ENCODE peak calls at places on chromosomes 7 and 10, in nine cellular contexts. E is IMR-90, U is AG09309, N is neural progenitor cell, M is right lobe of liver, X is Peyer's patch, Q is sigmoid colon, H is cardiac muscle cell, K is keratinocyte. S is an unnamed sample.

GRCh38 chr7:53397911-53398310 is 362.5 kb downstream of the POM121L12 start:
- DNase-seq in N (no peak), Q (no peak), M (no peak), E (no peak), K (no peak), U (no peak), X (no peak), H (no peak), S (no peak)

GRCh38 chr7:108372601-108373000 is 83.6 kb downstream of the NRCAM start:
- DNase-seq in U (no peak), M (no peak), Q (no peak), E (no peak), X (no peak), H (no peak), N (no peak), K (no peak), S (no peak)

GRCh38 chr10:116134316-116134715 is 138.7 kb downstream of the GFRA1 start:
- DNase-seq in X (no peak), Q (no peak), M (no peak), K (no peak), H (no peak), E (no peak), U (no peak), N (no peak), S (no peak)

GRCh38 chr7:133570321-133570720 is 317.4 kb downstream of the EXOC4 start:
- DNase-seq in N (no peak), K (no peak), X (no peak), Q (no peak), E (peak), U (no peak), M (no peak), H (no peak), S (peak)

GRCh38 chr10:52383088-52383487 is 69.0 kb downstream of the DKK1 start:
- DNase-seq in U (no peak), M (no peak), E (no peak), N (no peak), H (no peak), X (no peak), K (no peak), Q (no peak), S (no peak)

GRCh38 chr10:102780246-102780645 is 36.5 kb downstream of the WBP1L start:
- DNase-seq in X (no peak), M (no peak), N (no peak), H (no peak), E (peak), K (no peak), U (no peak), Q (no peak), S (peak)

GRCh38 chr7:37247881-37248280 is 200.8 kb downstream of the ELMO1 start:
- DNase-seq in H (peak), Q (no peak), K (no peak), E (peak), M (no peak), U (no peak), N (peak), X (no peak), S (no peak)

GRCh38 chr7:17408245-17408903 is 109.9 kb downstream of the AHR start:
- DNase-seq in M (peak), Q (peak), H (no peak), K (peak), U (peak), N (no peak), E (peak), X (no peak), S (peak)

GRCh38 chr10:93272884-93273675 is 199.4 kb downstream of the CYP26A1 start:
- DNase-seq in H (no peak), Q (no peak), X (no peak), M (no peak), N (peak), U (no peak), E (no peak), K (no peak), S (no peak)

GRCh38 chr7:45638916-45639315 is 64.7 kb downstream of the ADCY1 start:
- DNase-seq in Q (no peak), H (no peak), U (no peak), E (no peak), N (no peak), M (no peak), K (no peak), X (no peak), S (no peak)

GRCh38 chr10:79246209-79246581 is 101.1 kb upstream of the PPIF start:
- DNase-seq in E (no peak), K (no peak), H (no peak), U (no peak), N (no peak), M (peak), Q (peak), X (no peak), S (no peak)

DNA sequence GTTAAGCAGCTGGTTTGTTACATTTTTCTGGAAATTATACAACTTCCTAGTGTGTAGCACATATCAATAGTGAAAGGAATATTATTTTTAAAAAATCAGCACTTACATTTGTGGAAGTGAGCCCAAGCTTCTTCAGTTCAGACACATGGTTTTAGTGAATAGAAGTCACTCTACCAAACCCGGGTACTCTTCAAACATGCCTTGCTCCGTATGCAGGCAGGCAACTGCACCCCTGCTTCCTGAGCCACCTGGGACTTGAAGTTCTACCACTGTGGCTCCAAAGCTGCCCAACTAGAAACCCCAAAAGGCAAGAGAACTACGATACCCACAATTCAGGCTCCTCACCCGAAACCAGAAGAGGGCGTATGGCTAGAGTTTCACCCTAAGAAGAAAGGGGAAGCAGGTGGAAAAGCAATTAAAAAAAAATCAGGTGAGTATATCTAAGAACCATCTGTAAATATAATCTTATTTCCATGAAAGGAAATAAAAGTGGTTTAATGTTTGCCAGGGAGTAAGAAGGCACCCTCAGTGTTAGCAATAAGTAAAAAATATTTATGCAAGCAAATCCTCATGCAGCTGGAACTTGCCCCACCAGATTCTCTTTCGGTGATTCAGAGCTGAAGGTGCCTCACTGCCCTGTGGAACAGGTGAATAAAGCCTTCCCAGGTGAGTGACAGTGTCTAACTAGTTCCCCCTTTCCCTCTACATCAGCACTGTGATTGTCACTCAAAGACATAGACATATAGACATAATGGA is at the start of gene MACC1:
- DNase-seq in M (no peak), X (peak), K (peak), Q (no peak), U (no peak), N (peak), H (peak), E (no peak), S (no peak)
- H3K4me3 ChIP-seq in M (no peak), X (peak), K (peak), Q (no peak), U (no peak), N (peak), H (no peak), E (no peak), S (no peak)

GRCh38 chr7:81957517-81957916 is 187.7 kb upstream of the HGF start:
- DNase-seq in N (no peak), Q (no peak), E (no peak), H (peak), K (no peak), U (no peak), M (no peak), X (no peak), S (no peak)

GRCh38 chr7:81960026-81960425 is 190.2 kb upstream of the HGF start:
- DNase-seq in N (no peak), Q (no peak), H (no peak), X (no peak), K (no peak), M (no peak), E (no peak), U (no peak), S (no peak)

DNA sequence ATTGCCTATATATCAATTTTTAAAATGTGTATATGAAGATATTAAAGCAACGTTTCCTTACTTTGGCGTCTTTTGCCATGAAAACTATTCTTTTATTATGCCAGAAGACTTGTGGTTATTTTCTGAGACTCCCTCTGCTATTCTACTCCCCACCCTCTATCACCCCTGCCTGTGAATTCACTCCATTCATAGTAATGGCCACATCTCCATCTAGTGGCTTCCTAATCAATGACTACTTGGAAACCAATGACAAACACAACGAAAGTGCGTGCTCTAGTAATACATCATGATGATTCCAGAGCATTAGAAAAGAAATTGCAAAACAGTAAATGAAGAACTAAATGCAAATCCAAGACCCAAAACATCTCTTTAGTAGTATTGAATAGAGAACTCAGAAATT is 186.7 kb upstream of the HGF start:
- DNase-seq in U (peak), Q (no peak), M (no peak), H (peak), X (no peak), E (peak), N (peak), K (no peak), S (peak)
- TF ChIP-seq CTCF in U (peak), Q (no peak), M (peak), H (peak), X (peak), E (peak), N (peak), K (no peak), S (peak)

GRCh38 chr7:141631525-141631924 is 70.4 kb downstream of the DENND11 start:
- DNase-seq in E (no peak), K (no peak), H (no peak), Q (no peak), U (no peak), N (no peak), M (no peak), X (no peak), S (no peak)
- H3K4me3 ChIP-seq in E (no peak), K (no peak), H (no peak), Q (no peak), U (no peak), N (no peak), M (no peak), X (no peak), S (no peak)

GRCh38 chr7:47830015-47830414 is 118.3 kb downstream of the PKD1L1 start:
- DNase-seq in K (no peak), N (no peak), M (no peak), E (no peak), X (no peak), H (no peak), Q (no peak), U (no peak), S (no peak)
- TF ChIP-seq CTCF in K (no peak), N (no peak), M (no peak), E (no peak), X (no peak), H (no peak), Q (no peak), U (no peak), S (no peak)

GRCh38 chr10:5071411-5072198 is 22.6 kb upstream of the AKR1C3 start:
- DNase-seq in K (no peak), M (peak), N (peak), Q (peak), E (peak), H (peak), X (no peak), U (peak), S (peak)
- H3K4me3 ChIP-seq in K (no peak), M (no peak), N (no peak), Q (no peak), E (no peak), H (no peak), X (no peak), U (no peak), S (no peak)

GRCh38 chr10:75356484-75356883 is 45.1 kb downstream of the ZNF503 start:
- DNase-seq in E (no peak), Q (no peak), K (no peak), X (no peak), N (no peak), U (no peak), H (no peak), M (no peak), S (no peak)
- TF ChIP-seq CTCF in E (no peak), Q (no peak), K (no peak), X (no peak), N (no peak), U (no peak), H (no peak), M (no peak), S (no peak)

DNA sequence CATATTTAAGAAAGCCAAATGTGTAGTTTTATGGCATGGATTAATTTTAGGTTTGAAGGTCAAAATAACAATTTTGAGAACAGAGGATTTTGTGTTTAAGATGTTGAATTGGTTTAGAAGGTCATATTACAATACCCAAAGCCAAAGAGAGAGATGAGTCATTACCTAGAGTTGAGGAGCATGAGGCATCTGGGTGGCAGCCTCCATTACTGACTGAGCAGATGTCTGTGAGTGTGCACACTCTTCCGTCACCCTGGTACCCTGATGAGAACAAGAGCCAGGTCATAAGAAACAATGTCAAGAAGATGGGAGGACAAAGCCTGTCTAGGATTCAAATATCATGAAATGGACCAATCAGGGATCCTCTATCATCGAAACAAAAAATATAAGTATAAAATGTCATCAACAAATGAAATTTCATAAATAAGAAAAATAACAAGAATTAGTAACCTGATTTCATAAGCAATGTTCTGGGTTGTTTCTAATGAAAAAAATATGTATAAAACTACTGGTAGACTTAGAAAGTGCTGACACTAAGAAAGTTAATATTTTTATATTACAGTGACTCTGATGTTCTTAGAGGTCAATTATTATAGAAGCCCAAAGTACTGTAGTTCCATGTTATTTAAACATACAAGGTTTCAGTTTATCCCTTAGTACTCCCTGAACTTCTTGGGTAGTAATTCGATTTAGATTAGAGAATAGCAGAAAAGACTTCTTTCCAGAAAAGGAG is 20.0 kb downstream of the CUBN start:
- DNase-seq in K (no peak), Q (no peak), H (no peak), N (no peak), U (peak), X (no peak), M (no peak), E (peak), S (peak)
- H3K4me3 ChIP-seq in K (no peak), Q (no peak), H (no peak), N (no peak), U (no peak), X (no peak), M (no peak), E (no peak), S (no peak)

DNA sequence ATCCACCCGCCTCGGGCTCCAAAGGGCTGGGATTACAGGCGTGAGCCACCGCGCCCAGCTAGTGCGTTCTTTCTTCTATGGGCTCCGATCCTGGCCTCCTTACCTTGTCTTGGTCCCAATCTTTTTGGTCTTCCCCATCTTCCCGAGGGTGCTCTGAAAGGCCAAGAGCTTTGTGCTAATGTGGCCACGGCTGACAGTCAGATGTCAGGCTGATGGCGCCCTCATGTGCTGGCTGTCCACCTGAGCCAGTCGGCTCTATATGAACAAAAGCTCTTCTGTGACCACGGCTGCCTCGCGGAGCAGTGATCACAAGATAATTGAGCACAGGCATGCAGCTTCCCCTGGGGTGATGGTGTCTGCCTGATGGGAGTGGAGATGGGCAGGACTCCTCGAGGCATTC is 11.0 kb upstream of the AHCYL2 start:
- DNase-seq in X (peak), E (no peak), K (no peak), H (no peak), Q (peak), U (no peak), N (peak), M (no peak), S (no peak)
- TF ChIP-seq CTCF in X (no peak), E (no peak), K (peak), H (no peak), Q (no peak), U (no peak), N (peak), M (no peak), S (no peak)

GRCh38 chr10:70441161-70441876 is at the start of gene NODAL:
- DNase-seq in X (no peak), U (no peak), H (no peak), N (peak), E (no peak), K (no peak), Q (no peak), M (no peak), S (no peak)

GRCh38 chr10:70442332-70442988 is 979 bp upstream of the NODAL start:
- DNase-seq in E (no peak), Q (no peak), N (no peak), K (no peak), X (no peak), U (no peak), H (no peak), M (no peak), S (no peak)

GRCh38 chr10:70437721-70438120 is 3.8 kb downstream of the NODAL start:
- DNase-seq in H (no peak), Q (peak), E (no peak), X (no peak), M (no peak), K (no peak), N (no peak), U (no peak), S (no peak)

GRCh38 chr10:70441877-70442205 is 360 bp upstream of the NODAL start:
- DNase-seq in E (no peak), M (no peak), N (peak), U (no peak), K (no peak), X (no peak), Q (no peak), H (no peak), S (no peak)

DNA sequence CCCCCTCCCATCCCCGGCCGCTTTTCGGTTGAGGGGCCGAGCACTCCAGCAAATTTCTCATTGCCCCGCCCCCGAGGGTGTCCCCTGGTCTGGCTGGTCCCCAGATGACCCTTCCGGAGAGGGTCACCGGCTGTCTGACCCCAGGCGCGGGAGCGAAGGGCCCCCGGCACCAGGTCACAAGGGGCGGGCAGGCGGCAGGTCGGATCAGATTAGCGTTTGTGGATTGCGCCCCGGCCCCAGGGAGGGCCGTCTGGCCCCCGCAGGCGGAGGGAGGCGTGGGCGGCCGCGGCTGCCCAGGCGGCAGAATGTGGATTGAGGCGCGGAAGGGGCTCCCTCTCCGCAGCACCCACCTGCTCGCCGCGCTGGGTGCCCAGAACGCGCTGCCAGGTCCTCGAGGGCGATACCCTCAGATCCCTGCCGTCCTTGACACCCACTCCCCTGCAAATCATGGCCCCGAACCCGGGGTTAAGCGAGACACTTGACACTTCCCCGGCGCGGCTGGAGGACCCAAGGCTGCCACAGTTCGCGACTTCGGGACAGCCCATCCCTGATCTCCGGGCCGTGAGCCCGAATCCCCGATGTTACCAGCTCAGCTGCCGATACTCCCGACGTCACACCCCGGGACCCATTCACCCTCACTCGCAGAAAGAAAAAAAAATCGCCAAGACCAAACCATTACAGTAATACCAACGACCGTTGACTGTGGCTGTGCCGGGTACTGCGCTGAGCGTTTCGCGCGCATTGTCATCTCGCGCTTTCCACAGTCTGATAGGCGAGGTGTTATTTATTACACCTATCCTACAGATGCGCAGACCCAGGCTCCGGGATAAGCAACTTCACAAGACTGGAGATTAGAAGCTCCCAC is 953 bp downstream of the NODAL start:
- DNase-seq in K (no peak), M (no peak), Q (no peak), N (peak), X (no peak), H (no peak), E (no peak), U (no peak), S (no peak)
- H3K4me3 ChIP-seq in K (peak), M (no peak), Q (peak), N (peak), X (peak), H (peak), E (no peak), U (no peak), S (peak)

DNA sequence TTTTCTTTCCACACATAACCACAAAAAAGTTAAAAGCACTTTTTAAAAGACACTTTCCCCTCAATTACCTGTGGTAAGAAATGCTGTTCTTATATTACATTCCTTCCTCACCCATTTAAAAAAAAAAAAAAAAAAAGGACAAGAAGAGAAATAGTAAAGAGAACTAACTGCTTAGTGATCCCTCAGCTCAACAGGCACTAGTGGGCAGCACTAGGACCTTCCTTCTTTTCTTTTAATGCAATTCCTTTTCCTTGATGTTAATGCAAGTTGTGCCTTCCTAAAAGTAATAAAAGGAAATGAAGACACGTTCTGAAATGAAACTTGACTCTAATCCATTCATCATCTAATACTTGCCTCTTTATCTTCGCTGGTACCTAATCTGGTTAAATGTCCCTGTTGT is 189.6 kb downstream of the TCF7L2 start:
- DNase-seq in U (no peak), N (no peak), Q (no peak), K (no peak), E (peak), H (no peak), M (no peak), X (no peak), S (peak)
- TF ChIP-seq CTCF in U (peak), N (peak), Q (no peak), K (peak), E (peak), H (peak), M (no peak), X (no peak), S (peak)